ENCODE peak calls at places on chromosomes 16 and 17, in seven cellular contexts. S, F, D, K, Z, E and U are unnamed samples.

GRCh38 chr16:71626018-71626857 is at the start of gene MARVELD3:
- DNase-seq in S (no peak), F (peak), D (no peak), K (no peak), Z (no peak), E (peak), U (no peak)

GRCh38 chr17:34163681-34164080 is 91.4 kb upstream of the CCL2 start:
- DNase-seq in S (no peak), F (peak), D (no peak), K (peak), Z (peak), E (no peak), U (no peak)

GRCh38 chr17:78039581-78039980 is 81.1 kb downstream of the TNRC6C start:
- DNase-seq in S (no peak), F (no peak), D (no peak), K (no peak), Z (no peak), E (no peak), U (no peak)

GRCh38 chr16:4391635-4392381 is 20.2 kb downstream of the VASN start:
- DNase-seq in S (no peak), F (no peak), D (no peak), K (no peak), Z (no peak), E (no peak), U (no peak)

GRCh38 chr16:7399296-7399695 is 66.7 kb downstream of the RBFOX1 start:
- DNase-seq in S (no peak), F (no peak), D (no peak), K (no peak), Z (no peak), E (no peak), U (no peak)

GRCh38 chr17:16419929-16420271 is 4.5 kb downstream of the TRPV2 start:
- DNase-seq in S (no peak), F (no peak), D (peak), K (no peak), Z (no peak), E (no peak), U (no peak)

GRCh38 chr16:4498546-4499195 is 22.5 kb downstream of the HMOX2 start:
- DNase-seq in S (no peak), F (no peak), D (no peak), K (no peak), Z (no peak), E (no peak), U (no peak)

GRCh38 chr17:56593741-56594527 is 435 bp downstream of the NOG start:
- DNase-seq in S (peak), F (peak), D (peak), K (peak), Z (peak), E (peak), U (peak)